ENCODE peak calls at places on chromosomes 4 and X, in ten cellular contexts. One of them, this sample, is unnamed.

GRCh38 chr4:120009731-120010130 is 56.9 kb downstream of the MAD2L1 start:
- DNase-seq in pancreas: no peak
- DNase-seq in astrocyte of the spinal cord: peak; percentile 38
- DNase-seq in fibroblast of mammary gland: peak; percentile 87
- DNase-seq in coronary artery: no peak
- DNase-seq in kidney epithelial cell: no peak
- DNase-seq in cardiac muscle cell: peak; percentile 3
- DNase-seq in mammary epithelial cell: peak; percentile 69
- DNase-seq in ovary: no peak
- DNase-seq in PC-9: peak; percentile 2
- DNase-seq in this sample: no peak

GRCh38 chrX:40282901-40283674 is 185.3 kb upstream of the BCOR start:
- DNase-seq in pancreas: no peak
- DNase-seq in astrocyte of the spinal cord: peak; percentile 45
- DNase-seq in fibroblast of mammary gland: no peak
- DNase-seq in coronary artery: no peak
- DNase-seq in kidney epithelial cell: no peak
- DNase-seq in cardiac muscle cell: peak; percentile 29
- DNase-seq in mammary epithelial cell: no peak
- DNase-seq in ovary: no peak
- DNase-seq in PC-9: no peak
- DNase-seq in this sample: no peak

GRCh38 chrX:17923546-17923945 is 62.4 kb upstream of the RAI2 start:
- DNase-seq in pancreas: no peak
- DNase-seq in astrocyte of the spinal cord: no peak
- DNase-seq in fibroblast of mammary gland: peak; percentile 6
- DNase-seq in coronary artery: no peak
- DNase-seq in kidney epithelial cell: no peak
- DNase-seq in cardiac muscle cell: no peak
- DNase-seq in mammary epithelial cell: no peak
- DNase-seq in ovary: no peak
- DNase-seq in PC-9: no peak
- DNase-seq in this sample: no peak

GRCh38 chrX:78378476-78379115 is 51.2 kb upstream of the CYSLTR1 start:
- DNase-seq in pancreas: no peak
- DNase-seq in astrocyte of the spinal cord: no peak
- DNase-seq in fibroblast of mammary gland: no peak
- DNase-seq in coronary artery: no peak
- DNase-seq in kidney epithelial cell: no peak
- DNase-seq in cardiac muscle cell: peak; percentile 3
- DNase-seq in mammary epithelial cell: no peak
- DNase-seq in ovary: no peak
- DNase-seq in PC-9: no peak
- DNase-seq in this sample: no peak

GRCh38 chrX:102067966-102068723 is 57.3 kb upstream of the TCEAL2 start:
- DNase-seq in pancreas: no peak
- DNase-seq in astrocyte of the spinal cord: peak; percentile 10
- DNase-seq in fibroblast of mammary gland: peak; percentile 29
- DNase-seq in coronary artery: no peak
- DNase-seq in kidney epithelial cell: no peak
- DNase-seq in cardiac muscle cell: peak; percentile 7
- DNase-seq in mammary epithelial cell: peak; percentile 6
- DNase-seq in ovary: no peak
- DNase-seq in PC-9: peak; percentile 1
- DNase-seq in this sample: no peak

GRCh38 chrX:118745570-118745969 is 18.2 kb downstream of the IL13RA1 start:
- DNase-seq in pancreas: no peak
- DNase-seq in astrocyte of the spinal cord: no peak
- DNase-seq in fibroblast of mammary gland: peak; percentile 57
- DNase-seq in coronary artery: no peak
- DNase-seq in kidney epithelial cell: no peak
- DNase-seq in cardiac muscle cell: peak; percentile 33
- DNase-seq in mammary epithelial cell: no peak
- DNase-seq in ovary: no peak
- DNase-seq in PC-9: no peak
- DNase-seq in this sample: no peak

GRCh38 chr4:153409924-153410501 is 56.1 kb upstream of the TMEM131L start:
- DNase-seq in pancreas: no peak
- DNase-seq in astrocyte of the spinal cord: no peak
- DNase-seq in fibroblast of mammary gland: peak; percentile 38
- DNase-seq in coronary artery: no peak
- DNase-seq in kidney epithelial cell: no peak
- DNase-seq in cardiac muscle cell: peak; percentile 4
- DNase-seq in mammary epithelial cell: no peak
- DNase-seq in ovary: no peak
- DNase-seq in PC-9: no peak
- DNase-seq in this sample: no peak

GRCh38 chr4:4425119-4425690 is 38.3 kb downstream of the NSG1 start:
- DNase-seq in pancreas: no peak
- DNase-seq in astrocyte of the spinal cord: no peak
- DNase-seq in fibroblast of mammary gland: peak; percentile 23
- DNase-seq in coronary artery: no peak
- DNase-seq in kidney epithelial cell: no peak
- DNase-seq in cardiac muscle cell: peak; percentile 6
- DNase-seq in mammary epithelial cell: no peak
- DNase-seq in ovary: no peak
- DNase-seq in PC-9: no peak
- DNase-seq in this sample: no peak

GRCh38 chr4:72931346-72931745 is 138.2 kb downstream of the COX18 start:
- DNase-seq in pancreas: no peak
- DNase-seq in astrocyte of the spinal cord: no peak
- DNase-seq in fibroblast of mammary gland: no peak
- DNase-seq in coronary artery: no peak
- DNase-seq in kidney epithelial cell: no peak
- DNase-seq in cardiac muscle cell: no peak
- DNase-seq in mammary epithelial cell: no peak
- DNase-seq in ovary: no peak
- DNase-seq in PC-9: no peak
- DNase-seq in this sample: no peak

GRCh38 chr4:62912531-62912930 is 1496.7 kb downstream of the TECRL start:
- DNase-seq in pancreas: no peak
- DNase-seq in astrocyte of the spinal cord: no peak
- DNase-seq in fibroblast of mammary gland: no peak
- DNase-seq in coronary artery: no peak
- DNase-seq in kidney epithelial cell: no peak
- DNase-seq in cardiac muscle cell: no peak
- DNase-seq in mammary epithelial cell: no peak
- DNase-seq in ovary: no peak
- DNase-seq in PC-9: no peak
- DNase-seq in this sample: no peak

GRCh38 chr4:113943863-113944262 is 35.6 kb downstream of the ARSJ start:
- DNase-seq in pancreas: no peak
- DNase-seq in astrocyte of the spinal cord: peak; percentile 54
- DNase-seq in fibroblast of mammary gland: peak; percentile 40
- DNase-seq in coronary artery: no peak
- DNase-seq in kidney epithelial cell: no peak
- DNase-seq in cardiac muscle cell: peak; percentile 24
- DNase-seq in mammary epithelial cell: no peak
- DNase-seq in ovary: no peak
- DNase-seq in PC-9: no peak
- DNase-seq in this sample: no peak

GRCh38 chrX:48474127-48474526 is 1.9 kb upstream of the FTSJ1 start:
- DNase-seq in pancreas: no peak
- DNase-seq in astrocyte of the spinal cord: no peak
- DNase-seq in fibroblast of mammary gland: peak; percentile 43
- DNase-seq in coronary artery: no peak
- DNase-seq in kidney epithelial cell: no peak
- DNase-seq in cardiac muscle cell: no peak
- DNase-seq in mammary epithelial cell: no peak
- DNase-seq in ovary: no peak
- DNase-seq in PC-9: no peak
- DNase-seq in this sample: no peak

GRCh38 chr4:143248827-143249226 is 64.1 kb downstream of the USP38 start:
- DNase-seq in pancreas: no peak
- DNase-seq in astrocyte of the spinal cord: no peak
- DNase-seq in fibroblast of mammary gland: no peak
- DNase-seq in coronary artery: no peak
- DNase-seq in kidney epithelial cell: no peak
- DNase-seq in cardiac muscle cell: no peak
- DNase-seq in mammary epithelial cell: no peak
- DNase-seq in ovary: no peak
- DNase-seq in PC-9: no peak
- DNase-seq in this sample: no peak

GRCh38 chr4:2798399-2799301 is 5.8 kb downstream of the SH3BP2 start:
- DNase-seq in pancreas: peak; percentile 51
- DNase-seq in astrocyte of the spinal cord: no peak
- DNase-seq in fibroblast of mammary gland: no peak
- DNase-seq in coronary artery: peak; percentile 75
- DNase-seq in kidney epithelial cell: no peak
- DNase-seq in cardiac muscle cell: peak; percentile 72
- DNase-seq in mammary epithelial cell: no peak
- DNase-seq in ovary: peak; percentile 60
- DNase-seq in PC-9: peak; percentile 96
- DNase-seq in this sample: peak; percentile 80

GRCh38 chr4:168615294-168615693 is 118.4 kb downstream of the PALLD start:
- DNase-seq in pancreas: no peak
- DNase-seq in astrocyte of the spinal cord: peak; percentile 83
- DNase-seq in fibroblast of mammary gland: peak; percentile 85
- DNase-seq in coronary artery: no peak
- DNase-seq in kidney epithelial cell: no peak
- DNase-seq in cardiac muscle cell: peak; percentile 74
- DNase-seq in mammary epithelial cell: no peak
- DNase-seq in ovary: no peak
- DNase-seq in PC-9: peak; percentile 31
- DNase-seq in this sample: no peak

GRCh38 chr4:40281913-40282312 is 53.2 kb upstream of the CHRNA9 start:
- DNase-seq in pancreas: no peak
- DNase-seq in astrocyte of the spinal cord: no peak
- DNase-seq in fibroblast of mammary gland: no peak
- DNase-seq in coronary artery: no peak
- DNase-seq in kidney epithelial cell: no peak
- DNase-seq in cardiac muscle cell: no peak
- DNase-seq in mammary epithelial cell: no peak
- DNase-seq in ovary: no peak
- DNase-seq in PC-9: no peak
- DNase-seq in this sample: no peak

GRCh38 chr4:40280586-40280985 is 54.5 kb upstream of the CHRNA9 start:
- DNase-seq in pancreas: no peak
- DNase-seq in astrocyte of the spinal cord: no peak
- DNase-seq in fibroblast of mammary gland: no peak
- DNase-seq in coronary artery: no peak
- DNase-seq in kidney epithelial cell: no peak
- DNase-seq in cardiac muscle cell: no peak
- DNase-seq in mammary epithelial cell: peak; percentile 20
- DNase-seq in ovary: no peak
- DNase-seq in PC-9: no peak
- DNase-seq in this sample: no peak

GRCh38 chr4:40281099-40281498 is 54.0 kb upstream of the CHRNA9 start:
- DNase-seq in pancreas: no peak
- DNase-seq in astrocyte of the spinal cord: no peak
- DNase-seq in fibroblast of mammary gland: no peak
- DNase-seq in coronary artery: no peak
- DNase-seq in kidney epithelial cell: no peak
- DNase-seq in cardiac muscle cell: no peak
- DNase-seq in mammary epithelial cell: no peak
- DNase-seq in ovary: no peak
- DNase-seq in PC-9: no peak
- DNase-seq in this sample: no peak

GRCh38 chr4:40283413-40283812 is 51.7 kb upstream of the CHRNA9 start:
- DNase-seq in pancreas: no peak
- DNase-seq in astrocyte of the spinal cord: no peak
- DNase-seq in fibroblast of mammary gland: no peak
- DNase-seq in coronary artery: no peak
- DNase-seq in kidney epithelial cell: no peak
- DNase-seq in cardiac muscle cell: no peak
- DNase-seq in mammary epithelial cell: no peak
- DNase-seq in ovary: no peak
- DNase-seq in PC-9: no peak
- DNase-seq in this sample: no peak

GRCh38 chr4:40283968-40284367 is 51.2 kb upstream of the CHRNA9 start:
- DNase-seq in pancreas: no peak
- DNase-seq in astrocyte of the spinal cord: peak; percentile 80
- DNase-seq in fibroblast of mammary gland: peak; percentile 48
- DNase-seq in coronary artery: no peak
- DNase-seq in kidney epithelial cell: peak; percentile 80
- DNase-seq in cardiac muscle cell: no peak
- DNase-seq in mammary epithelial cell: peak; percentile 41
- DNase-seq in ovary: no peak
- DNase-seq in PC-9: peak; percentile 22
- DNase-seq in this sample: no peak
- TF ChIP-seq CTCF in pancreas: no peak
- TF ChIP-seq CTCF in astrocyte of the spinal cord: no peak
- TF ChIP-seq CTCF in fibroblast of mammary gland: no peak
- TF ChIP-seq CTCF in coronary artery: no peak
- TF ChIP-seq CTCF in kidney epithelial cell: no peak
- TF ChIP-seq CTCF in cardiac muscle cell: no peak
- TF ChIP-seq CTCF in mammary epithelial cell: peak; percentile 30
- TF ChIP-seq CTCF in ovary: no peak
- TF ChIP-seq CTCF in PC-9: no peak
- TF ChIP-seq CTCF in this sample: no peak

DNA sequence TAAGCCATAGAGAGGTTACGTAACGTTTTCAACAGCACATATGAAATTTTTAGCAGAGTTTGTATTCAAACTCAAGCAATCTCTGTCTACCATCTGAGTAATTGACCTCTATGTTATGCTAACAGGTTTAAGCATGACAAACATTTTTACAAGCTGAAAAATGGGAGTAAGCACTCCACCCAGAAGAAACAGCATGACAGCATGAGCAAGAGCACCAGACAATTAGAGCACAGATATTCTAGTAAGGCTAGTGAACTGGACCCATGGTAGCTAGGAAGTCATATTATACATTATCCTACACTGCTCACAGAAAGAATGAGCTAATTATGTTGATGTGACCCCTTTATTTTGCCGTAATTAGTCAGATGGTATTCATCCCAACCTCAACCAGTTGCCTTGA is 200.5 kb downstream of the PABPC4L start:
- DNase-seq in pancreas: no peak
- DNase-seq in astrocyte of the spinal cord: no peak
- DNase-seq in fibroblast of mammary gland: no peak
- DNase-seq in coronary artery: no peak
- DNase-seq in kidney epithelial cell: no peak
- DNase-seq in cardiac muscle cell: no peak
- DNase-seq in mammary epithelial cell: peak; percentile 65
- DNase-seq in ovary: no peak
- DNase-seq in PC-9: no peak
- DNase-seq in this sample: no peak
- TF ChIP-seq CTCF in pancreas: no peak
- TF ChIP-seq CTCF in astrocyte of the spinal cord: no peak
- TF ChIP-seq CTCF in fibroblast of mammary gland: no peak
- TF ChIP-seq CTCF in coronary artery: no peak
- TF ChIP-seq CTCF in kidney epithelial cell: no peak
- TF ChIP-seq CTCF in cardiac muscle cell: no peak
- TF ChIP-seq CTCF in mammary epithelial cell: no peak
- TF ChIP-seq CTCF in ovary: no peak
- TF ChIP-seq CTCF in PC-9: no peak
- TF ChIP-seq CTCF in this sample: no peak

GRCh38 chrX:147914609-147915008 is 2.9 kb downstream of the FMR1 start:
- DNase-seq in pancreas: no peak
- DNase-seq in astrocyte of the spinal cord: no peak
- DNase-seq in fibroblast of mammary gland: no peak
- DNase-seq in coronary artery: no peak
- DNase-seq in kidney epithelial cell: no peak
- DNase-seq in cardiac muscle cell: no peak
- DNase-seq in mammary epithelial cell: no peak
- DNase-seq in ovary: no peak
- DNase-seq in PC-9: no peak
- DNase-seq in this sample: no peak
- TF ChIP-seq CTCF in pancreas: no peak
- TF ChIP-seq CTCF in astrocyte of the spinal cord: no peak
- TF ChIP-seq CTCF in fibroblast of mammary gland: no peak
- TF ChIP-seq CTCF in coronary artery: no peak
- TF ChIP-seq CTCF in kidney epithelial cell: no peak
- TF ChIP-seq CTCF in cardiac muscle cell: no peak
- TF ChIP-seq CTCF in mammary epithelial cell: no peak
- TF ChIP-seq CTCF in ovary: no peak
- TF ChIP-seq CTCF in PC-9: no peak
- TF ChIP-seq CTCF in this sample: no peak

GRCh38 chr4:150104401-150105027 is 26.3 kb downstream of the DCLK2 start:
- DNase-seq in pancreas: no peak
- DNase-seq in astrocyte of the spinal cord: no peak
- DNase-seq in fibroblast of mammary gland: peak; percentile 38
- DNase-seq in coronary artery: no peak
- DNase-seq in kidney epithelial cell: no peak
- DNase-seq in cardiac muscle cell: no peak
- DNase-seq in mammary epithelial cell: no peak
- DNase-seq in ovary: no peak
- DNase-seq in PC-9: no peak
- DNase-seq in this sample: no peak
- TF ChIP-seq CTCF in pancreas: no peak
- TF ChIP-seq CTCF in astrocyte of the spinal cord: no peak
- TF ChIP-seq CTCF in fibroblast of mammary gland: no peak
- TF ChIP-seq CTCF in coronary artery: no peak
- TF ChIP-seq CTCF in kidney epithelial cell: no peak
- TF ChIP-seq CTCF in cardiac muscle cell: no peak
- TF ChIP-seq CTCF in mammary epithelial cell: peak; percentile 24
- TF ChIP-seq CTCF in ovary: no peak
- TF ChIP-seq CTCF in PC-9: no peak
- TF ChIP-seq CTCF in this sample: no peak

This sample was measured in right lobe of liver.